ENCODE peak calls at places on chromosomes 12 and 14, in four cellular contexts. K, U, N and V are unnamed samples.

GRCh38 chr12:128190614-128191013 is 76.4 kb upstream of the TMEM132C start:
- DNase-seq in K (no peak), U (no peak), N (no peak), V (no peak)

GRCh38 chr14:39469094-39469710 is 37.0 kb upstream of the FBXO33 start:
- DNase-seq in K (peak), U (peak), N (no peak), V (no peak)

GRCh38 chr12:66182956-66183355 is 6.1 kb upstream of the IRAK3 start:
- DNase-seq in K (no peak), U (no peak), N (no peak), V (no peak)

GRCh38 chr12:124776126-124776513 is 87.5 kb downstream of the SCARB1 start:
- DNase-seq in K (no peak), U (no peak), N (no peak), V (peak)

GRCh38 chr14:74569826-74570591 is 42.0 kb downstream of the LTBP2 start:
- DNase-seq in K (no peak), U (no peak), N (no peak), V (peak)

GRCh38 chr12:2750185-2750584 is 44.6 kb upstream of the FKBP4 start:
- DNase-seq in K (no peak), U (no peak), N (no peak), V (no peak)

GRCh38 chr12:69459477-69459876 is 10.7 kb upstream of the FRS2 start:
- DNase-seq in K (no peak), U (no peak), N (no peak), V (no peak)

GRCh38 chr12:125742413-125742812 is 677.2 kb downstream of the AACS start:
- DNase-seq in K (no peak), U (no peak), N (no peak), V (no peak)

GRCh38 chr14:100677152-100677924 is 49.4 kb upstream of the DLK1 start:
- DNase-seq in K (no peak), U (no peak), N (no peak), V (peak)

GRCh38 chr12:113289361-113289760 is 45.5 kb downstream of the SLC8B1 start:
- DNase-seq in K (no peak), U (no peak), N (no peak), V (no peak)

GRCh38 chr12:131242741-131243496 is 289.2 kb downstream of the ADGRD1 start:
- DNase-seq in K (peak), U (no peak), N (no peak), V (no peak)

GRCh38 chr12:105906545-105906944 is 232.2 kb downstream of the NUAK1 start:
- DNase-seq in K (no peak), U (no peak), N (no peak), V (no peak)

GRCh38 chr12:31280183-31280582 is 45.8 kb downstream of the SINHCAF start:
- DNase-seq in K (no peak), U (no peak), N (no peak), V (no peak)

GRCh38 chr14:70988452-70988851 is 81.2 kb downstream of the PCNX1 start:
- DNase-seq in K (no peak), U (no peak), N (no peak), V (no peak)